ENCODE peak calls at places on chromosomes 6 and 20, in seven cellular contexts. One of them, this sample, is unnamed.

GRCh38 chr6:118862443-118862842 is 31.5 kb upstream of the ASF1A start:
- DNase-seq in stimulated activated CD4-positive, alpha-beta T cell treated with anti-CD3 and anti-CD28 coated beads, Interleukin-2, amount 100 ng/mL, for 48 hours: no peak
- DNase-seq in pons: no peak
- DNase-seq in hepatic stellate cell: no peak
- DNase-seq in kidney tubule cell: no peak
- DNase-seq in lower lobe of right lung: no peak
- DNase-seq in SJSA1: no peak
- DNase-seq in this sample: no peak

GRCh38 chr6:111872521-111873177 is 603 bp downstream of the FYN start:
- DNase-seq in lower lobe of right lung: peak; percentile 46
- DNase-seq in hepatic stellate cell: peak; percentile 40
- DNase-seq in kidney tubule cell: peak; percentile 42
- DNase-seq in SJSA1: peak; percentile 52
- DNase-seq in stimulated activated CD4-positive, alpha-beta T cell treated with anti-CD3 and anti-CD28 coated beads, Interleukin-2, amount 100 ng/mL, for 48 hours: peak; percentile 37
- DNase-seq in pons: peak; percentile 34
- DNase-seq in this sample: peak; percentile 50

GRCh38 chr20:12068146-12068545 is 150.5 kb downstream of the BTBD3 start:
- DNase-seq in stimulated activated CD4-positive, alpha-beta T cell treated with anti-CD3 and anti-CD28 coated beads, Interleukin-2, amount 100 ng/mL, for 48 hours: no peak
- DNase-seq in hepatic stellate cell: no peak
- DNase-seq in lower lobe of right lung: no peak
- DNase-seq in pons: no peak
- DNase-seq in kidney tubule cell: peak; percentile 28
- DNase-seq in SJSA1: no peak
- DNase-seq in this sample: peak; percentile 80

GRCh38 chr20:54860716-54861115 is 385.3 kb downstream of the DOK5 start:
- DNase-seq in hepatic stellate cell: no peak
- DNase-seq in stimulated activated CD4-positive, alpha-beta T cell treated with anti-CD3 and anti-CD28 coated beads, Interleukin-2, amount 100 ng/mL, for 48 hours: no peak
- DNase-seq in kidney tubule cell: no peak
- DNase-seq in lower lobe of right lung: no peak
- DNase-seq in pons: no peak
- DNase-seq in SJSA1: no peak
- DNase-seq in this sample: no peak

GRCh38 chr6:95819939-95820338 is 195.8 kb upstream of the FUT9 start:
- DNase-seq in stimulated activated CD4-positive, alpha-beta T cell treated with anti-CD3 and anti-CD28 coated beads, Interleukin-2, amount 100 ng/mL, for 48 hours: no peak
- DNase-seq in pons: no peak
- DNase-seq in SJSA1: no peak
- DNase-seq in lower lobe of right lung: no peak
- DNase-seq in kidney tubule cell: no peak
- DNase-seq in hepatic stellate cell: no peak
- DNase-seq in this sample: no peak

GRCh38 chr6:108673602-108674001 is 112.9 kb downstream of the FOXO3 start:
- DNase-seq in kidney tubule cell: peak; percentile 43
- DNase-seq in SJSA1: no peak
- DNase-seq in hepatic stellate cell: no peak
- DNase-seq in lower lobe of right lung: no peak
- DNase-seq in stimulated activated CD4-positive, alpha-beta T cell treated with anti-CD3 and anti-CD28 coated beads, Interleukin-2, amount 100 ng/mL, for 48 hours: no peak
- DNase-seq in pons: no peak
- DNase-seq in this sample: no peak

GRCh38 chr6:160051390-160051789 is 70.2 kb upstream of the SLC22A1 start:
- DNase-seq in stimulated activated CD4-positive, alpha-beta T cell treated with anti-CD3 and anti-CD28 coated beads, Interleukin-2, amount 100 ng/mL, for 48 hours: no peak
- DNase-seq in SJSA1: no peak
- DNase-seq in hepatic stellate cell: no peak
- DNase-seq in pons: no peak
- DNase-seq in kidney tubule cell: no peak
- DNase-seq in lower lobe of right lung: no peak
- DNase-seq in this sample: no peak

GRCh38 chr6:144372116-144372515 is 87.0 kb downstream of the UTRN start:
- DNase-seq in kidney tubule cell: no peak
- DNase-seq in stimulated activated CD4-positive, alpha-beta T cell treated with anti-CD3 and anti-CD28 coated beads, Interleukin-2, amount 100 ng/mL, for 48 hours: no peak
- DNase-seq in hepatic stellate cell: no peak
- DNase-seq in SJSA1: no peak
- DNase-seq in lower lobe of right lung: no peak
- DNase-seq in pons: no peak
- DNase-seq in this sample: no peak

GRCh38 chr20:36199293-36200257 is 36.7 kb upstream of the AAR2 start:
- DNase-seq in pons: peak; percentile 82
- DNase-seq in stimulated activated CD4-positive, alpha-beta T cell treated with anti-CD3 and anti-CD28 coated beads, Interleukin-2, amount 100 ng/mL, for 48 hours: peak; percentile 81
- DNase-seq in kidney tubule cell: peak; percentile 79
- DNase-seq in hepatic stellate cell: peak; percentile 92
- DNase-seq in lower lobe of right lung: peak; percentile 77
- DNase-seq in SJSA1: peak; percentile 52
- DNase-seq in this sample: peak; percentile 75

GRCh38 chr6:15476631-15477380 is 186.0 kb downstream of the DTNBP1 start:
- DNase-seq in SJSA1: no peak
- DNase-seq in stimulated activated CD4-positive, alpha-beta T cell treated with anti-CD3 and anti-CD28 coated beads, Interleukin-2, amount 100 ng/mL, for 48 hours: no peak
- DNase-seq in pons: no peak
- DNase-seq in lower lobe of right lung: no peak
- DNase-seq in hepatic stellate cell: no peak
- DNase-seq in kidney tubule cell: no peak
- DNase-seq in this sample: peak; percentile 23